ENCODE peak calls at places on chromosomes 13 and 19, in six cellular contexts. Y, U, K, X, S and B are unnamed samples.

GRCh38 chr13:36713842-36714241 is 40.0 kb downstream of the SERTM1 start:
- DNase-seq in K (no peak), X (no peak), S (no peak), Y (no peak), U (no peak), B (no peak)

GRCh38 chr13:46170687-46171086 is 11.3 kb downstream of the LCP1 start:
- DNase-seq in X (no peak), U (no peak), S (peak; percentile 34), Y (no peak), K (no peak), B (no peak)

GRCh38 chr19:16594131-16594586 is 21.9 kb upstream of the SLC35E1 start:
- DNase-seq in K (no peak), S (peak; percentile 54), X (no peak), U (no peak), Y (no peak), B (no peak)

GRCh38 chr13:111610077-111610476 is 289.6 kb downstream of the TEX29 start:
- DNase-seq in U (peak; percentile 25), Y (no peak), X (no peak), K (no peak), S (no peak), B (peak; percentile 20)

GRCh38 chr19:46818812-46819211 is 30.4 kb upstream of the SLC1A5 start:
- DNase-seq in X (no peak), Y (no peak), K (no peak), S (no peak), U (no peak), B (no peak)

GRCh38 chr19:51020988-51021651 is 1.6 kb upstream of the KLK10 start:
- DNase-seq in U (peak; percentile 7), Y (no peak), X (no peak), K (peak; percentile 13), S (no peak), B (no peak)

GRCh38 chr19:860481-861098 is 1.1 kb downstream of the CFD start:
- DNase-seq in X (no peak), U (no peak), K (no peak), S (peak; percentile 54), Y (peak; percentile 87), B (peak; percentile 90)

GRCh38 chr13:98427331-98427995 is 149.4 kb downstream of the STK24 start:
- DNase-seq in U (no peak), S (no peak), X (no peak), K (no peak), Y (no peak), B (no peak)

GRCh38 chr13:25187596-25187995 is 15.5 kb upstream of the AMER2 start:
- DNase-seq in Y (no peak), K (no peak), U (no peak), X (no peak), S (no peak), B (no peak)

GRCh38 chr13:109412232-109412935 is 374.0 kb downstream of the IRS2 start:
- DNase-seq in S (no peak), U (no peak), K (peak; percentile 57), X (peak; percentile 66), Y (peak; percentile 46), B (no peak)

GRCh38 chr19:45156751-45157150 is 4.0 kb downstream of the NKPD1 start:
- DNase-seq in K (no peak), U (no peak), S (no peak), Y (no peak), X (no peak), B (no peak)

GRCh38 chr19:4816388-4817165 is 14.9 kb downstream of the TICAM1 start:
- DNase-seq in S (no peak), X (no peak), U (no peak), Y (no peak), K (no peak), B (no peak)

GRCh38 chr19:3784607-3785463 is 1.3 kb downstream of the MATK start:
- DNase-seq in X (no peak), S (no peak), Y (no peak), K (no peak), U (no peak), B (peak; percentile 76)

GRCh38 chr19:3785464-3785937 is 680 bp downstream of the MATK start:
- DNase-seq in U (no peak), S (no peak), Y (no peak), X (no peak), K (no peak), B (no peak)

GRCh38 chr19:3783660-3784584 is 2.3 kb downstream of the MATK start:
- DNase-seq in Y (no peak), X (no peak), S (no peak), U (no peak), K (no peak), B (peak; percentile 64)

GRCh38 chr19:3788991-3789778 is 3.0 kb upstream of the MATK start:
- DNase-seq in K (no peak), X (no peak), U (no peak), S (no peak), Y (no peak), B (no peak)

GRCh38 chr19:3785938-3786824 is at the start of gene MATK:
- DNase-seq in X (no peak), K (no peak), U (no peak), S (no peak), Y (no peak), B (no peak)
- H3K4me3 ChIP-seq in X (peak within 1 kb of the TSS; percentile 39), K (peak within 1 kb of the TSS; percentile 38), U (no peak within 1 kb of the TSS), S (peak within 1 kb of the TSS; percentile 64), Y (peak within 1 kb of the TSS; percentile 9), B (peak within 1 kb of the TSS; percentile 51)

GRCh38 chr13:112764864-112765561 is 75.2 kb downstream of the ATP11A start:
- DNase-seq in K (no peak), Y (no peak), U (peak; percentile 62), X (no peak), S (no peak), B (peak; percentile 84)
- H3K36me3 ChIP-seq in K (no peaks in the 10 kb centered on the region), Y (no peaks in the 10 kb centered on the region), U (no peaks in the 10 kb centered on the region), X (no peaks in the 10 kb centered on the region), S (peaks cover 3% of the 10 kb centered on the region), B (no peaks in the 10 kb centered on the region)

DNA sequence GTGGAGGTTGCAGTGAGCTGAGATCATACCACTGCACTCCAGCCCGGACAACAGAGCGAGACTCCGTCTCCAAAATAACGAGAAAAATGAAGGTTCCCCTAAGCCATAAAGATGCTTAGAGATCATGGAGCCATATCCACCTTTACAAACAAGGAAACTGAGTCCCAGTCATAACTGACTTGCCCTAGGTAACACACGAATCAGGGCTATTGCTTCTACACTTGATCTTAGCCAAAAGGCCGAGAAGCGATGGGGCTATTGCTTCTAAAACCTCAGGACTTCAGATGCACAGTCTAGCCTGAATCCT is 3.2 kb downstream of the DBP start:
- DNase-seq in Y (no peak), X (no peak), K (no peak), U (no peak), S (no peak), B (no peak)
- H3K4me3 ChIP-seq in Y (no peak overlapping the region), X (peak overlapping the region; percentile 74), K (peak overlapping the region; percentile 74), U (no peak overlapping the region), S (peak overlapping the region; percentile 31), B (peak overlapping the region; percentile 80)

DNA sequence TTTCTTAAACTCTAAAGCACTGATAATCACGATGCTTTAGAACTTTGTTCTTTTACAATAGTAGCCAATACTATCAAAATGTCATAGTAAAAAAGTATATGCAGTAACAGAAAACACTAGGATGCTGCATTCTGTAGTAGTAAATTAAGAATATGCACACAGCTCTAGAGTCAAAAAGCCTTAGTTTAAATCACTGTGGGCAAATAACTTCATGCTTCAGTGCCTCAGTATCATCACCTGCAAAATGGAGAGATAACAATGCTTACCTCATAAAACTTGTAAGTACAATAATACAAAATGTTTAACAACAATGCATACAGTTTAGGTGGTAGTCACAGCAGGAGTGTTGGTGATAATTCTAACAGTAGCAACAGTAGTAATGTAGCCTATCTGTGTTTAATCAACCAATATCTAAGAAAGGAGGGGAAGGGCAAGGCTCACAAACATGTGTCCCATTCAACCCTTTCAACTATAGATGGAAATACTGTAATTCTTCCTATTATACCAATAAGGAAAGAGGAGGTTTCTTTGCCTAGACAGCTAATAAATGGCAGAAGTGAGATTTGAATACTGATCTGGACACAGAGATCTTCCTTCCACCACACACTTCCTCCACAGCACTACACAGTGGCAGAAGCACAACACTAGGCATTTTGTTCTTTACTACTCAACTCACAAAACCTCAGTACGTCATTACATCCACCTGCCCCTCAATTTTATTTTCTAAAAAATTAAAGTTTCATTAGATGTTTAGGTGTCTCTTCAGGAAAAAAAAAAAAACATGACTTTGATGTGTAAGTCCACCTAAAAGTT is 4.6 kb downstream of the RBM26 start:
- DNase-seq in Y (no peak), U (no peak), K (no peak), X (no peak), S (no peak), B (no peak)
- H3K36me3 ChIP-seq in Y (no peaks in the 10 kb centered on the region), U (no peaks in the 10 kb centered on the region), K (no peaks in the 10 kb centered on the region), X (no peaks in the 10 kb centered on the region), S (no peaks in the 10 kb centered on the region), B (no peaks in the 10 kb centered on the region)